ENCODE peak calls at places on chromosomes 13 and 19, in ten cellular contexts. V is EL; D is progenitor cell of endocrine pancreas; A is NCI-H2081; C is stimulated activated CD4-positive, alpha-beta T cell treated with anti-CD3 and anti-CD28 coated beads, Interleukin-4, amount 100 ng/mL, for 48 hours; B is AG04450; H is effector memory CD4-positive, alpha-beta T cell; O is H7; F is Kasumi-1; Q is omental fat pad. T is an unnamed sample.

GRCh38 chr13:24243311-24243710 is 66.1 kb upstream of the C1QTNF9 start:
- DNase-seq in V (no peak), D (no peak), A (no peak), C (no peak), B (no peak), H (no peak), O (no peak), F (peak; percentile 29), Q (no peak), T (no peak)

GRCh38 chr13:31891472-31891871 is 140.1 kb upstream of the FRY start:
- DNase-seq in V (no peak), D (no peak), A (no peak), C (no peak), B (no peak), H (no peak), O (no peak), F (no peak), Q (no peak), T (no peak)

GRCh38 chr19:532578-533484 is 1.3 kb downstream of the CDC34 start:
- DNase-seq in V (peak; percentile 72), D (no peak), A (peak; percentile 67), C (no peak), B (no peak), H (no peak), O (peak; percentile 89), F (peak; percentile 59), Q (no peak), T (peak; percentile 53)

GRCh38 chr13:79423801-79424642 is 18.0 kb upstream of the RBM26 start:
- DNase-seq in V (peak; percentile 57), D (no peak), A (peak; percentile 42), C (no peak), B (peak; percentile 10), H (no peak), O (peak; percentile 23), F (peak; percentile 81), Q (no peak), T (peak; percentile 58)

GRCh38 chr19:5809053-5809452 is 4.2 kb downstream of the NRTN start:
- DNase-seq in V (no peak), D (no peak), A (no peak), C (no peak), B (no peak), H (no peak), O (no peak), F (no peak), Q (no peak), T (no peak)

GRCh38 chr19:8938576-8938975 is 71.6 kb downstream of the MUC16 start:
- DNase-seq in V (no peak), D (no peak), A (no peak), C (no peak), B (no peak), H (no peak), O (no peak), F (no peak), Q (no peak), T (peak; percentile 59)

GRCh38 chr19:2051771-2052704 is 994 bp upstream of the MKNK2 start:
- DNase-seq in V (peak; percentile 29), D (no peak), A (no peak), C (no peak), B (no peak), H (peak; percentile 52), O (no peak), F (no peak), Q (no peak), T (no peak)

GRCh38 chr19:38970664-38971532 is 4.6 kb downstream of the FBXO17 start:
- DNase-seq in V (no peak), D (no peak), A (no peak), C (no peak), B (no peak), H (no peak), O (no peak), F (no peak), Q (no peak), T (no peak)

GRCh38 chr19:10517361-10517759 is at the start of gene S1PR5:
- DNase-seq in V (peak; percentile 38), D (peak; percentile 18), A (peak; percentile 36), C (no peak), B (no peak), H (no peak), O (peak; percentile 92), F (no peak), Q (no peak), T (no peak)

GRCh38 chr19:49160450-49161189 is 3.0 kb downstream of the TRPM4 start:
- DNase-seq in V (no peak), D (no peak), A (no peak), C (no peak), B (no peak), H (no peak), O (peak; percentile 22), F (no peak), Q (no peak), T (no peak)

GRCh38 chr13:96075953-96076543 is 13.9 kb upstream of the HS6ST3 start:
- DNase-seq in V (peak; percentile 12), D (no peak), A (no peak), C (no peak), B (no peak), H (no peak), O (no peak), F (peak; percentile 62), Q (no peak), T (peak; percentile 49)

GRCh38 chr19:16978156-16978555 is 48.5 kb downstream of the CPAMD8 start:
- DNase-seq in V (no peak), D (no peak), A (no peak), C (no peak), B (no peak), H (no peak), O (no peak), F (no peak), Q (no peak), T (no peak)

GRCh38 chr13:44755872-44756271 is 179.7 kb upstream of the TSC22D1 start:
- DNase-seq in V (peak; percentile 56), D (no peak), A (no peak), C (no peak), B (no peak), H (no peak), O (no peak), F (no peak), Q (no peak), T (peak; percentile 64)

GRCh38 chr13:103694033-103694432 is 627.8 kb upstream of the SLC10A2 start:
- DNase-seq in V (no peak), D (no peak), A (no peak), C (no peak), B (no peak), H (no peak), O (peak; percentile 45), F (peak; percentile 22), Q (no peak), T (no peak)

GRCh38 chr13:89199138-89199537 is 1528.0 kb downstream of the SLITRK5 start:
- DNase-seq in V (no peak), D (no peak), A (peak; percentile 51), C (no peak), B (no peak), H (no peak), O (no peak), F (no peak), Q (no peak), T (peak; percentile 28)

GRCh38 chr19:23075031-23075733 is 41.6 kb upstream of the ZNF730 start:
- DNase-seq in V (peak; percentile 81), D (peak; percentile 71), A (peak; percentile 88), C (no peak), B (peak; percentile 41), H (no peak), O (peak; percentile 94), F (no peak), Q (peak; percentile 29), T (peak; percentile 27)

GRCh38 chr19:47492137-47492533 is 8.1 kb upstream of the KPTN start:
- DNase-seq in V (no peak), D (no peak), A (no peak), C (no peak), B (no peak), H (no peak), O (no peak), F (no peak), Q (no peak), T (no peak)

GRCh38 chr19:49861127-49861526 is 6.2 kb downstream of the PNKP start:
- DNase-seq in V (no peak), D (no peak), A (no peak), C (no peak), B (no peak), H (no peak), O (peak; percentile 82), F (no peak), Q (no peak), T (no peak)

GRCh38 chr19:49533551-49534488 is 6.0 kb downstream of the RCN3 start:
- DNase-seq in V (peak; percentile 52), D (peak; percentile 46), A (peak; percentile 60), C (peak; percentile 79), B (no peak), H (peak; percentile 74), O (peak; percentile 96), F (peak; percentile 12), Q (peak; percentile 68), T (peak; percentile 68)

GRCh38 chr13:58960909-58961308 is 1202.8 kb downstream of the DIAPH3 start:
- DNase-seq in V (no peak), D (no peak), A (peak; percentile 1), C (no peak), B (no peak), H (no peak), O (peak; percentile 8), F (peak; percentile 77), Q (no peak), T (peak; percentile 7)

GRCh38 chr19:30228113-30228725 is 144.0 kb upstream of the ZNF536 start:
- DNase-seq in V (no peak), D (no peak), A (no peak), C (no peak), B (no peak), H (no peak), O (peak; percentile 82), F (no peak), Q (no peak), T (no peak)

GRCh38 chr13:109256866-109257760 is 529.3 kb downstream of the IRS2 start:
- DNase-seq in V (peak; percentile 97), D (no peak), A (no peak), C (no peak), B (peak; percentile 91), H (no peak), O (no peak), F (no peak), Q (no peak), T (peak; percentile 93)

GRCh38 chr13:26693749-26694463 is 66.7 kb downstream of the GPR12 start:
- DNase-seq in V (no peak), D (no peak), A (no peak), C (no peak), B (no peak), H (no peak), O (no peak), F (no peak), Q (no peak), T (no peak)

GRCh38 chr13:95623141-95623540 is 21.4 kb downstream of the DZIP1 start:
- DNase-seq in V (no peak), D (no peak), A (no peak), C (no peak), B (no peak), H (no peak), O (no peak), F (no peak), Q (no peak), T (no peak)

GRCh38 chr13:112714772-112715569 is 25.1 kb downstream of the ATP11A start:
- DNase-seq in V (no peak), D (no peak), A (no peak), C (no peak), B (no peak), H (no peak), O (peak; percentile 74), F (no peak), Q (no peak), T (no peak)

GRCh38 chr13:110472904-110473563 is 88.5 kb downstream of the RAB20 start:
- DNase-seq in V (no peak), D (no peak), A (no peak), C (no peak), B (no peak), H (no peak), O (no peak), F (no peak), Q (no peak), T (no peak)

GRCh38 chr13:28349901-28350654 is 144.8 kb downstream of the FLT1 start:
- DNase-seq in V (no peak), D (no peak), A (no peak), C (no peak), B (no peak), H (no peak), O (no peak), F (no peak), Q (no peak), T (no peak)

GRCh38 chr19:982567-983170 is 1.5 kb upstream of the WDR18 start:
- DNase-seq in V (peak; percentile 62), D (peak; percentile 86), A (peak; percentile 45), C (peak; percentile 68), B (no peak), H (peak; percentile 51), O (peak; percentile 100), F (peak; percentile 60), Q (no peak), T (peak; percentile 68)

T was measured in PC-3.